ENCODE peak calls at places on chromosome 13, in ten cellular contexts. One of them, this sample, is unnamed.

GRCh38 chr13:102392810-102393209 is 9.0 kb downstream of the FGF14 start:
- DNase-seq in suprapubic skin: no peak
- DNase-seq in activated T-helper 2 cell treated with anti-CD3 and anti-CD28 coated beads, Interferon-gamma antibody, Interleukin-2, Interleukin-4, amounts not matched to agents 10 μg/mL and 5 μg/mL and 100 μg/mL, durations not matched to agents 14 hours and 24 hours and 36 hours: no peak
- DNase-seq in kidney tubule cell: peak
- DNase-seq in AG10803: no peak
- DNase-seq in NCI-H345: no peak
- DNase-seq in fibroblast of mammary gland: peak
- DNase-seq in T-helper 1 cell: no peak
- DNase-seq in progenitor cell of endocrine pancreas: no peak
- DNase-seq in nucleus accumbens: no peak
- DNase-seq in this sample: peak

GRCh38 chr13:113387396-113387795 is 23.5 kb upstream of the GRTP1 start:
- DNase-seq in T-helper 1 cell: no peak
- DNase-seq in kidney tubule cell: no peak
- DNase-seq in activated T-helper 2 cell treated with anti-CD3 and anti-CD28 coated beads, Interferon-gamma antibody, Interleukin-2, Interleukin-4, amounts not matched to agents 10 μg/mL and 5 μg/mL and 100 μg/mL, durations not matched to agents 14 hours and 24 hours and 36 hours: no peak
- DNase-seq in fibroblast of mammary gland: no peak
- DNase-seq in suprapubic skin: no peak
- DNase-seq in NCI-H345: no peak
- DNase-seq in nucleus accumbens: no peak
- DNase-seq in AG10803: no peak
- DNase-seq in progenitor cell of endocrine pancreas: no peak
- DNase-seq in this sample: no peak

GRCh38 chr13:34349091-34349722 is 531.3 kb downstream of the RFC3 start:
- DNase-seq in suprapubic skin: peak
- DNase-seq in progenitor cell of endocrine pancreas: no peak
- DNase-seq in activated T-helper 2 cell treated with anti-CD3 and anti-CD28 coated beads, Interferon-gamma antibody, Interleukin-2, Interleukin-4, amounts not matched to agents 10 μg/mL and 5 μg/mL and 100 μg/mL, durations not matched to agents 14 hours and 24 hours and 36 hours: no peak
- DNase-seq in kidney tubule cell: peak
- DNase-seq in nucleus accumbens: no peak
- DNase-seq in fibroblast of mammary gland: peak
- DNase-seq in AG10803: peak
- DNase-seq in T-helper 1 cell: no peak
- DNase-seq in NCI-H345: no peak
- DNase-seq in this sample: peak

GRCh38 chr13:18232994-18233782 is 948.4 kb downstream of the TUBA3C start:
- DNase-seq in T-helper 1 cell: no peak
- DNase-seq in kidney tubule cell: no peak
- DNase-seq in suprapubic skin: no peak
- DNase-seq in NCI-H345: no peak
- DNase-seq in activated T-helper 2 cell treated with anti-CD3 and anti-CD28 coated beads, Interferon-gamma antibody, Interleukin-2, Interleukin-4, amounts not matched to agents 10 μg/mL and 5 μg/mL and 100 μg/mL, durations not matched to agents 14 hours and 24 hours and 36 hours: no peak
- DNase-seq in fibroblast of mammary gland: no peak
- DNase-seq in nucleus accumbens: no peak
- DNase-seq in AG10803: no peak
- DNase-seq in progenitor cell of endocrine pancreas: no peak
- DNase-seq in this sample: no peak

GRCh38 chr13:24127116-24127631 is 33.3 kb upstream of the SPATA13 start:
- DNase-seq in suprapubic skin: no peak
- DNase-seq in T-helper 1 cell: no peak
- DNase-seq in progenitor cell of endocrine pancreas: no peak
- DNase-seq in fibroblast of mammary gland: peak
- DNase-seq in AG10803: peak
- DNase-seq in NCI-H345: no peak
- DNase-seq in activated T-helper 2 cell treated with anti-CD3 and anti-CD28 coated beads, Interferon-gamma antibody, Interleukin-2, Interleukin-4, amounts not matched to agents 10 μg/mL and 5 μg/mL and 100 μg/mL, durations not matched to agents 14 hours and 24 hours and 36 hours: no peak
- DNase-seq in kidney tubule cell: no peak
- DNase-seq in nucleus accumbens: no peak
- DNase-seq in this sample: peak

GRCh38 chr13:44378277-44378676 is 4.7 kb downstream of the SERP2 start:
- DNase-seq in suprapubic skin: no peak
- DNase-seq in kidney tubule cell: no peak
- DNase-seq in activated T-helper 2 cell treated with anti-CD3 and anti-CD28 coated beads, Interferon-gamma antibody, Interleukin-2, Interleukin-4, amounts not matched to agents 10 μg/mL and 5 μg/mL and 100 μg/mL, durations not matched to agents 14 hours and 24 hours and 36 hours: no peak
- DNase-seq in NCI-H345: no peak
- DNase-seq in AG10803: no peak
- DNase-seq in nucleus accumbens: no peak
- DNase-seq in T-helper 1 cell: no peak
- DNase-seq in fibroblast of mammary gland: no peak
- DNase-seq in progenitor cell of endocrine pancreas: no peak
- DNase-seq in this sample: no peak

GRCh38 chr13:111383591-111384440 is 63.4 kb downstream of the TEX29 start:
- DNase-seq in T-helper 1 cell: no peak
- DNase-seq in AG10803: no peak
- DNase-seq in activated T-helper 2 cell treated with anti-CD3 and anti-CD28 coated beads, Interferon-gamma antibody, Interleukin-2, Interleukin-4, amounts not matched to agents 10 μg/mL and 5 μg/mL and 100 μg/mL, durations not matched to agents 14 hours and 24 hours and 36 hours: no peak
- DNase-seq in NCI-H345: no peak
- DNase-seq in fibroblast of mammary gland: no peak
- DNase-seq in progenitor cell of endocrine pancreas: no peak
- DNase-seq in suprapubic skin: no peak
- DNase-seq in kidney tubule cell: no peak
- DNase-seq in nucleus accumbens: no peak
- DNase-seq in this sample: no peak

GRCh38 chr13:45331981-45332830 is 8.8 kb downstream of the TPT1 start:
- DNase-seq in fibroblast of mammary gland: peak
- DNase-seq in NCI-H345: no peak
- DNase-seq in nucleus accumbens: no peak
- DNase-seq in T-helper 1 cell: no peak
- DNase-seq in progenitor cell of endocrine pancreas: no peak
- DNase-seq in kidney tubule cell: peak
- DNase-seq in activated T-helper 2 cell treated with anti-CD3 and anti-CD28 coated beads, Interferon-gamma antibody, Interleukin-2, Interleukin-4, amounts not matched to agents 10 μg/mL and 5 μg/mL and 100 μg/mL, durations not matched to agents 14 hours and 24 hours and 36 hours: no peak
- DNase-seq in AG10803: peak
- DNase-seq in suprapubic skin: no peak
- DNase-seq in this sample: peak

GRCh38 chr13:39527961-39528720 is 74.9 kb downstream of the LHFPL6 start:
- DNase-seq in AG10803: peak
- DNase-seq in T-helper 1 cell: no peak
- DNase-seq in NCI-H345: no peak
- DNase-seq in kidney tubule cell: peak
- DNase-seq in fibroblast of mammary gland: peak
- DNase-seq in progenitor cell of endocrine pancreas: no peak
- DNase-seq in nucleus accumbens: no peak
- DNase-seq in suprapubic skin: no peak
- DNase-seq in activated T-helper 2 cell treated with anti-CD3 and anti-CD28 coated beads, Interferon-gamma antibody, Interleukin-2, Interleukin-4, amounts not matched to agents 10 μg/mL and 5 μg/mL and 100 μg/mL, durations not matched to agents 14 hours and 24 hours and 36 hours: no peak
- DNase-seq in this sample: peak

GRCh38 chr13:98813993-98814392 is 61.5 kb upstream of the SLC15A1 start:
- DNase-seq in activated T-helper 2 cell treated with anti-CD3 and anti-CD28 coated beads, Interferon-gamma antibody, Interleukin-2, Interleukin-4, amounts not matched to agents 10 μg/mL and 5 μg/mL and 100 μg/mL, durations not matched to agents 14 hours and 24 hours and 36 hours: no peak
- DNase-seq in kidney tubule cell: no peak
- DNase-seq in progenitor cell of endocrine pancreas: no peak
- DNase-seq in fibroblast of mammary gland: peak
- DNase-seq in suprapubic skin: no peak
- DNase-seq in NCI-H345: no peak
- DNase-seq in T-helper 1 cell: no peak
- DNase-seq in nucleus accumbens: no peak
- DNase-seq in AG10803: no peak
- DNase-seq in this sample: peak

GRCh38 chr13:93217701-93218100 is 8.9 kb upstream of the GPC6 start:
- DNase-seq in kidney tubule cell: no peak
- DNase-seq in activated T-helper 2 cell treated with anti-CD3 and anti-CD28 coated beads, Interferon-gamma antibody, Interleukin-2, Interleukin-4, amounts not matched to agents 10 μg/mL and 5 μg/mL and 100 μg/mL, durations not matched to agents 14 hours and 24 hours and 36 hours: no peak
- DNase-seq in progenitor cell of endocrine pancreas: no peak
- DNase-seq in T-helper 1 cell: no peak
- DNase-seq in suprapubic skin: no peak
- DNase-seq in nucleus accumbens: no peak
- DNase-seq in AG10803: peak
- DNase-seq in NCI-H345: peak
- DNase-seq in fibroblast of mammary gland: peak
- DNase-seq in this sample: peak

GRCh38 chr13:100491164-100491847 is 97.3 kb downstream of the GGACT start:
- DNase-seq in suprapubic skin: no peak
- DNase-seq in fibroblast of mammary gland: peak
- DNase-seq in T-helper 1 cell: no peak
- DNase-seq in AG10803: peak
- DNase-seq in activated T-helper 2 cell treated with anti-CD3 and anti-CD28 coated beads, Interferon-gamma antibody, Interleukin-2, Interleukin-4, amounts not matched to agents 10 μg/mL and 5 μg/mL and 100 μg/mL, durations not matched to agents 14 hours and 24 hours and 36 hours: no peak
- DNase-seq in kidney tubule cell: no peak
- DNase-seq in nucleus accumbens: no peak
- DNase-seq in progenitor cell of endocrine pancreas: no peak
- DNase-seq in NCI-H345: no peak
- DNase-seq in this sample: no peak

GRCh38 chr13:23631676-23632622 is 61.7 kb downstream of the TNFRSF19 start:
- DNase-seq in activated T-helper 2 cell treated with anti-CD3 and anti-CD28 coated beads, Interferon-gamma antibody, Interleukin-2, Interleukin-4, amounts not matched to agents 10 μg/mL and 5 μg/mL and 100 μg/mL, durations not matched to agents 14 hours and 24 hours and 36 hours: no peak
- DNase-seq in fibroblast of mammary gland: no peak
- DNase-seq in NCI-H345: no peak
- DNase-seq in suprapubic skin: no peak
- DNase-seq in T-helper 1 cell: no peak
- DNase-seq in kidney tubule cell: no peak
- DNase-seq in nucleus accumbens: no peak
- DNase-seq in AG10803: no peak
- DNase-seq in progenitor cell of endocrine pancreas: no peak
- DNase-seq in this sample: no peak

GRCh38 chr13:30607908-30608307 is 9.8 kb upstream of the USPL1 start:
- DNase-seq in AG10803: no peak
- DNase-seq in progenitor cell of endocrine pancreas: no peak
- DNase-seq in kidney tubule cell: no peak
- DNase-seq in suprapubic skin: no peak
- DNase-seq in nucleus accumbens: no peak
- DNase-seq in NCI-H345: no peak
- DNase-seq in activated T-helper 2 cell treated with anti-CD3 and anti-CD28 coated beads, Interferon-gamma antibody, Interleukin-2, Interleukin-4, amounts not matched to agents 10 μg/mL and 5 μg/mL and 100 μg/mL, durations not matched to agents 14 hours and 24 hours and 36 hours: peak
- DNase-seq in fibroblast of mammary gland: no peak
- DNase-seq in T-helper 1 cell: peak
- DNase-seq in this sample: peak

GRCh38 chr13:48737689-48738088 is 84.0 kb downstream of the CYSLTR2 start:
- DNase-seq in NCI-H345: no peak
- DNase-seq in kidney tubule cell: no peak
- DNase-seq in nucleus accumbens: no peak
- DNase-seq in suprapubic skin: no peak
- DNase-seq in progenitor cell of endocrine pancreas: no peak
- DNase-seq in AG10803: no peak
- DNase-seq in activated T-helper 2 cell treated with anti-CD3 and anti-CD28 coated beads, Interferon-gamma antibody, Interleukin-2, Interleukin-4, amounts not matched to agents 10 μg/mL and 5 μg/mL and 100 μg/mL, durations not matched to agents 14 hours and 24 hours and 36 hours: no peak
- DNase-seq in fibroblast of mammary gland: no peak
- DNase-seq in T-helper 1 cell: no peak
- DNase-seq in this sample: no peak

GRCh38 chr13:67328895-67329294 is 98.8 kb upstream of the PCDH9 start:
- DNase-seq in progenitor cell of endocrine pancreas: no peak
- DNase-seq in fibroblast of mammary gland: no peak
- DNase-seq in activated T-helper 2 cell treated with anti-CD3 and anti-CD28 coated beads, Interferon-gamma antibody, Interleukin-2, Interleukin-4, amounts not matched to agents 10 μg/mL and 5 μg/mL and 100 μg/mL, durations not matched to agents 14 hours and 24 hours and 36 hours: no peak
- DNase-seq in suprapubic skin: no peak
- DNase-seq in AG10803: no peak
- DNase-seq in nucleus accumbens: no peak
- DNase-seq in T-helper 1 cell: no peak
- DNase-seq in NCI-H345: no peak
- DNase-seq in kidney tubule cell: no peak
- DNase-seq in this sample: no peak

GRCh38 chr13:90696254-90696653 is 651.2 kb upstream of the MIR17HG start:
- DNase-seq in T-helper 1 cell: no peak
- DNase-seq in nucleus accumbens: no peak
- DNase-seq in progenitor cell of endocrine pancreas: no peak
- DNase-seq in NCI-H345: no peak
- DNase-seq in suprapubic skin: no peak
- DNase-seq in fibroblast of mammary gland: peak
- DNase-seq in kidney tubule cell: peak
- DNase-seq in AG10803: peak
- DNase-seq in activated T-helper 2 cell treated with anti-CD3 and anti-CD28 coated beads, Interferon-gamma antibody, Interleukin-2, Interleukin-4, amounts not matched to agents 10 μg/mL and 5 μg/mL and 100 μg/mL, durations not matched to agents 14 hours and 24 hours and 36 hours: no peak
- DNase-seq in this sample: peak

GRCh38 chr13:43132228-43132627 is 108.8 kb downstream of the DNAJC15 start:
- DNase-seq in suprapubic skin: no peak
- DNase-seq in nucleus accumbens: no peak
- DNase-seq in NCI-H345: no peak
- DNase-seq in progenitor cell of endocrine pancreas: no peak
- DNase-seq in AG10803: no peak
- DNase-seq in kidney tubule cell: peak
- DNase-seq in T-helper 1 cell: no peak
- DNase-seq in activated T-helper 2 cell treated with anti-CD3 and anti-CD28 coated beads, Interferon-gamma antibody, Interleukin-2, Interleukin-4, amounts not matched to agents 10 μg/mL and 5 μg/mL and 100 μg/mL, durations not matched to agents 14 hours and 24 hours and 36 hours: no peak
- DNase-seq in fibroblast of mammary gland: peak
- DNase-seq in this sample: peak

This sample was measured in epithelial cell of esophagus.